ENCODE peak calls at places on chromosomes 7 and 10, in four cellular contexts. T is colonic mucosa, K is heart left ventricle, C is suprapubic skin. Y is an unnamed sample.

GRCh38 chr7:143329471-143330170 is 13.7 kb downstream of the CLCN1 start:
- DNase-seq in C (no peak), K (no peak), T (no peak), Y (no peak)

GRCh38 chr7:102170417-102170970 is 116.2 kb upstream of the SH2B2 start:
- DNase-seq in C (no peak), K (no peak), T (no peak), Y (no peak)

GRCh38 chr7:157426463-157427301 is 89.9 kb downstream of the DNAJB6 start:
- DNase-seq in T (no peak), K (no peak), C (no peak), Y (no peak)

GRCh38 chr7:105036217-105037168 is 22.5 kb downstream of the KMT2E start:
- DNase-seq in T (no peak), C (no peak), K (no peak), Y (no peak)

GRCh38 chr7:156176039-156176438 is 363.8 kb upstream of the SHH start:
- DNase-seq in T (no peak), C (no peak), K (no peak), Y (no peak)

GRCh38 chr10:61621538-61622150 is 41.1 kb upstream of the CABCOCO1 start:
- DNase-seq in K (no peak), C (no peak), T (no peak), Y (no peak)

GRCh38 chr7:39921505-39922250 is 28.4 kb upstream of the CDK13 start:
- DNase-seq in K (no peak), T (no peak), C (no peak), Y (no peak)

GRCh38 chr7:95772771-95773581 is 622 bp downstream of the DYNC1I1 start:
- DNase-seq in K (peak; percentile 31), T (no peak), C (peak; percentile 78), Y (no peak)

GRCh38 chr10:70537398-70538194 is 59.0 kb downstream of the PALD1 start:
- DNase-seq in K (no peak), T (peak; percentile 54), C (no peak), Y (no peak)

GRCh38 chr10:114920459-114920858 is 17.5 kb upstream of the TRUB1 start:
- DNase-seq in T (no peak), C (no peak), K (no peak), Y (no peak)

GRCh38 chr7:94421711-94422110 is 27.0 kb downstream of the COL1A2 start:
- DNase-seq in K (no peak), T (no peak), C (no peak), Y (no peak)

GRCh38 chr7:44380831-44381493 is 55.6 kb upstream of the CAMK2B start:
- DNase-seq in K (peak; percentile 5), C (peak; percentile 54), T (no peak), Y (no peak)

GRCh38 chr7:19051767-19052375 is 65.6 kb downstream of the TWIST1 start:
- DNase-seq in C (no peak), K (peak; percentile 17), T (peak; percentile 36), Y (no peak)

GRCh38 chr7:66920256-66920655 is 769 bp upstream of the TMEM248 start:
- DNase-seq in T (no peak), C (no peak), K (no peak), Y (no peak)

GRCh38 chr10:57168703-57169240 is 807.7 kb upstream of the ZWINT start:
- DNase-seq in C (no peak), K (no peak), T (no peak), Y (no peak)

GRCh38 chr7:40808409-40808942 is 673.7 kb downstream of the SUGCT start:
- DNase-seq in K (no peak), T (peak; percentile 31), C (no peak), Y (peak; percentile 86)

GRCh38 chr7:142542097-142542496 is 207.2 kb upstream of the PRSS1 start:
- DNase-seq in C (no peak), T (no peak), K (no peak), Y (no peak)

GRCh38 chr10:16756561-16757221 is 60.5 kb downstream of the RSU1 start:
- DNase-seq in K (no peak), T (no peak), C (no peak), Y (no peak)

GRCh38 chr10:115918812-115919211 is 354.2 kb downstream of the GFRA1 start:
- DNase-seq in K (no peak), C (no peak), T (no peak), Y (no peak)

GRCh38 chr10:16314259-16314658 is 122.6 kb upstream of the PTER start:
- DNase-seq in T (no peak), C (no peak), K (no peak), Y (no peak)

GRCh38 chr10:29392376-29393021 is 103.6 kb downstream of the LYZL1 start:
- DNase-seq in C (no peak), K (no peak), T (peak; percentile 31), Y (no peak)

DNA sequence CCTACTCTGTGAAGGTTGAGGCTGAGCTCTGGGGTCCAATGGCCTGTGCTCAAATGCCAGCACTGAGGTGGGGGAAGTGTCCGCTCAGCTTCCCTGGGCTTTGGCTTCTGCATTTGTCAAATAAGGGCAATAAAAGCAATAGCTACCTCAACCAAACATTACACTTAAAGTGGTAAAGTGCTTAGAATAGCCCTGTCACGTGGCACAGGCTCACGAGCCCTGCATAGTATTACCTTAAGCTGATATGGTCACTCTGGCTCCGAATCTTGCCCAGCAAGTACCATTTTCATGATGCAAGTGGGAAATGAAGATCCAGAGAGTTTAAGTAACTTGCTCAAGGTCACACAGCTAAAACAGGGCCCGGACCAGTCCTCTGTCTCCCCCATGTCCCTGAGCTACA is 451.1 kb upstream of the ZMIZ1 start:
- DNase-seq in C (no peak), T (peak; percentile 63), K (no peak), Y (no peak)
- H3K4me1 ChIP-seq in C (no peaks in the 10 kb centered on the region), T (peaks cover 11% of the 10 kb centered on the region), K (no peaks in the 10 kb centered on the region), Y (no peaks in the 10 kb centered on the region)

GRCh38 chr7:50153141-50153540 is 60.1 kb upstream of the ZPBP start:
- DNase-seq in K (no peak), T (no peak), C (no peak), Y (no peak)
- H3K27ac ChIP-seq in K (no peak overlapping the region), T (no peak overlapping the region), C (no peak overlapping the region), Y (no peak overlapping the region)

GRCh38 chr10:11165591-11166543 is 148.2 kb downstream of the CELF2 start:
- DNase-seq in T (peak; percentile 32), K (peak; percentile 72), C (no peak), Y (peak; percentile 81)

GRCh38 chr10:11162828-11163599 is 145.3 kb downstream of the CELF2 start:
- DNase-seq in T (peak; percentile 61), K (peak; percentile 44), C (no peak), Y (peak; percentile 77)

GRCh38 chr10:11167233-11167979 is 149.7 kb downstream of the CELF2 start:
- DNase-seq in T (no peak), K (no peak), C (no peak), Y (no peak)

GRCh38 chr10:11163990-11164805 is 146.5 kb downstream of the CELF2 start:
- DNase-seq in C (no peak), K (no peak), T (no peak), Y (no peak)

DNA sequence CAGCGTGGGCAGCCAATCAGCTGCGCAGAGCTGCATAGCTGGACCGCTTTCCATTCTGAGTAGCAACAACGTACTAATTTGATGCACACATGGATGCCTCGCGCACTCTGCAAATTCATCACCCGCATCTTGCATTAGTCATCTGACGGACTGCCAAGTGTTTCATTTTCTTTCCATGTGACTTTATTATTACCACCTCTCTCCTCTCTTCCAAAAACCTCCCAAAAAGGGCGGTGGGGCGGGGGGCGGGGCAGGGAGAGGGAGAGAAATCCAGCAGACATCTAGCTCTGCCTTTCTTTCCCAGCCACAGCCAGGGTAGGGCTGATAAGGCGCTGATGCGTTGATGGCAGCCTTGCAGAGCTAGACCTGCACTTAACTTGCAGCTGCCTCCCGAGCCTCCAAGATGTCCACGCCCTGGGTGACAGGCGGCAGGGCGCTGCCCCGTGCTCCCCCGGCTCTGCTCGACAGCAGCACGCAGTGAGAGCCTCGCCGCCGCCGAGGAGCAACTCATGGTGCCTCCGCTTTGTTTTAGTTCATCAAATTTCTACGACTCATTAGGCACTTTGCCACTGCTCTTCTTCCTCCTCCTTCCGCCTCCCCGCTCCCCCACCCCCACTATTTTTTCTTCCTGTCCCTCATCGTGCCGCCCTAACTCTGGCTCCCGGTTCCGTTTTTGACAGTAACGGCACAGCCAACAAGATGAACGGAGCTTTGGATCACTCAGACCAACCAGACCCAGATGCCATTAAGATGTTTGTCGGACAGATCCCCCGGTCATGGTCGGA is 147.3 kb downstream of the CELF2 start:
- DNase-seq in K (peak; percentile 61), T (peak; percentile 53), C (peak; percentile 87), Y (peak; percentile 83)
- H3K4me1 ChIP-seq in K (peaks cover 29% of the 10 kb centered on the region), T (no peaks in the 10 kb centered on the region), C (peaks cover 42% of the 10 kb centered on the region), Y (no peaks in the 10 kb centered on the region)

GRCh38 chr10:102931643-102932042 is 13.5 kb downstream of the CNNM2 start:
- DNase-seq in T (no peak), C (no peak), K (no peak), Y (no peak)
- H3K27ac ChIP-seq in T (no peak overlapping the region), C (no peak overlapping the region), K (no peak overlapping the region), Y (no peak overlapping the region)

DNA sequence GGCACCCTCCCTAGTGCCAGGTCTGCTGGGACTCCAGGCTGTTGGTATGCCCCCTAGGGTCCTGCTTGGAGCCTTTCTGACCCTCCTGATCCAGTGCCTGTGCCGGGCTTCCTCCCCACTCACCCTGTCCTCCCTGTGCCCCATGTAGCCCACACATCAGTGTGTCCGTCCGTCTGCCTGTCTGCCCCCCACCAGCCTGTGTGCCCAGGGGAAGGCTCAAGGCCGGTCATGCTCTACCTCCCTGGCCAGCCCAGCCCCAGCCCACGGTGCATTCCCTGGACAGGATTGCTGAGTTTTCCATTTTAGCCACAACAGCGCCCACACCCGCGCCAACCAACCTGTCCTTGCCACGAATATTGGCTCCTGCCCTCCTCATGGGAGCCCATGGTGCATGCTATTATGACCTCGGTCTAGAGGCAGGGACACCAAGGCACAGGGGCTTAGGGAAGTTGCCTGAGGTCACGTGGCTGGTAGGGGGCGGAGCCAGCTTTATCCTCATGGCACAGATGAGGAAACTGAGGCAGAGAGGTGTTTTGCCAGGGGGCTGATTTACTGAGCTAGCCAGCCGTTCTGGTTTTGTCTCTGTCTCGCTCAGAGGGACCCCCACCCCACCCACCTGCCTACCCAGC is 136.0 kb downstream of the FAM53B start:
- DNase-seq in T (no peak), C (no peak), K (no peak), Y (no peak)
- H3K4me1 ChIP-seq in T (no peaks in the 10 kb centered on the region), C (peaks cover 10% of the 10 kb centered on the region), K (peaks cover 4% of the 10 kb centered on the region), Y (no peaks in the 10 kb centered on the region)

DNA sequence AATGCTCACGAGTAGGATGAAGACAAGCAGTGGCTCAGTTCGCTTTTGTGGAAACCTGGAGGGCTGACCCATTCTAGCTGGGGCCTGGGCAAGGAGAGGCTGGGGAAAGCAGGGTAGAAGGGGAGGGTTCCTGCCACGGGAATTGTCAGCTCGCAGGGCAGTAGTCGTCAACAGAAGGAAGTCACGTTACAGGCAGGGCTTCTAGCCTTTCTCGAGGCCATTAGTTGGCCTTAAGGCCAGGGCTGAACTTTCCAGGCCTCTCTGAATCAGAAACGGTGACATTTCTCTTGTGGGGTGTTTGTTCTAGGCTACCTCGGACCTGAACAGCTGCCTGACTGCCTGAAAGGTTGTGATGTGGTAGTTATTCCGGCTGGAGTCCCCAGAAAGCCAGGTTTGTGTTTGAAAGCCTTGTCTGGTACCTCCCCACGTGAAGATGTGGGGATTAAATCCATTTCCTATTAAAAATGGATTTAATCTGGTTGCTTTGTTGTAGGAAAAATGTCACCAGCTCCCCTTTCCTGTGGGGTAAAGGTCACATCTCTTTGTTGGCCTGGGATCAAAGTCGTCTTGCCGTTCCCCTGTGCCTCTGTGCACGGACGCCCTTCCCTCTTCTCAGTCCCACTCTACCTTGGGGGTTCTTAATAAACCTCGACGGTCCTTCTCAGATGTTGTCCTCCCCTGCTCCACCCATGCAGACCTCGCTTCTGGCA is 9.4 kb downstream of the MDH2 start:
- DNase-seq in T (no peak), C (no peak), K (no peak), Y (no peak)
- H3K27ac ChIP-seq in T (no peak overlapping the region), C (no peak overlapping the region), K (peak overlapping the region; percentile 45), Y (no peak overlapping the region)